ENCODE peak calls at places on chromosomes 16 and 17, in seven cellular contexts. D, O, X, R, A, V and U are unnamed samples.

GRCh38 chr17:30520436-30520835 is 43.2 kb downstream of the GOSR1 start:
- DNase-seq in D (no peak), O (no peak), X (no peak), R (no peak), A (no peak), V (no peak), U (no peak)

GRCh38 chr17:2398655-2399571 is 1.9 kb downstream of the MNT start:
- DNase-seq in D (no peak), O (no peak), X (peak; percentile 59), R (no peak), A (peak; percentile 86), V (peak; percentile 31), U (no peak)

GRCh38 chr16:84735846-84736586 is 36.2 kb downstream of the USP10 start:
- DNase-seq in D (no peak), O (no peak), X (peak; percentile 51), R (no peak), A (peak; percentile 46), V (no peak), U (no peak)

GRCh38 chr17:75643033-75644017 is 10.1 kb downstream of the SMIM5 start:
- DNase-seq in D (no peak), O (no peak), X (no peak), R (no peak), A (no peak), V (no peak), U (no peak)

GRCh38 chr17:1000597-1001490 is 3.9 kb downstream of the TIMM22 start:
- DNase-seq in D (no peak), O (no peak), X (no peak), R (no peak), A (peak; percentile 56), V (no peak), U (no peak)

GRCh38 chr17:58531661-58532554 is 17.5 kb upstream of the MTMR4 start:
- DNase-seq in D (no peak), O (no peak), X (peak; percentile 95), R (peak; percentile 77), A (no peak), V (peak; percentile 96), U (peak; percentile 79)

GRCh38 chr16:66717112-66717675 is 20.7 kb upstream of the CMTM4 start:
- DNase-seq in D (no peak), O (no peak), X (peak; percentile 69), R (no peak), A (peak; percentile 64), V (peak; percentile 55), U (no peak)

GRCh38 chr17:65514541-65514940 is 46.9 kb downstream of the AXIN2 start:
- DNase-seq in D (no peak), O (no peak), X (no peak), R (no peak), A (no peak), V (no peak), U (no peak)

GRCh38 chr16:29809850-29810698 is 1.9 kb upstream of the PRRT2 start:
- DNase-seq in D (no peak), O (no peak), X (no peak), R (no peak), A (no peak), V (no peak), U (no peak)

GRCh38 chr17:10198509-10199249 is at the start of gene GAS7:
- DNase-seq in D (no peak), O (no peak), X (peak; percentile 65), R (peak; percentile 65), A (no peak), V (peak; percentile 11), U (peak; percentile 70)

GRCh38 chr17:78038748-78039288 is 80.3 kb downstream of the TNRC6C start:
- DNase-seq in D (no peak), O (no peak), X (no peak), R (no peak), A (no peak), V (no peak), U (no peak)
- TF ChIP-seq TAF1 in D (no peak), O (no peak), X (no peak), R (no peak), A (no peak), V (no peak), U (no peak)

GRCh38 chr16:79897444-79898146 is 297.1 kb upstream of the MAF start:
- DNase-seq in D (no peak), O (no peak), X (no peak), R (no peak), A (peak; percentile 94), V (no peak), U (no peak)
- TF ChIP-seq TAF1 in D (no peak), O (no peak), X (no peak), R (no peak), A (no peak), V (no peak), U (no peak)

DNA sequence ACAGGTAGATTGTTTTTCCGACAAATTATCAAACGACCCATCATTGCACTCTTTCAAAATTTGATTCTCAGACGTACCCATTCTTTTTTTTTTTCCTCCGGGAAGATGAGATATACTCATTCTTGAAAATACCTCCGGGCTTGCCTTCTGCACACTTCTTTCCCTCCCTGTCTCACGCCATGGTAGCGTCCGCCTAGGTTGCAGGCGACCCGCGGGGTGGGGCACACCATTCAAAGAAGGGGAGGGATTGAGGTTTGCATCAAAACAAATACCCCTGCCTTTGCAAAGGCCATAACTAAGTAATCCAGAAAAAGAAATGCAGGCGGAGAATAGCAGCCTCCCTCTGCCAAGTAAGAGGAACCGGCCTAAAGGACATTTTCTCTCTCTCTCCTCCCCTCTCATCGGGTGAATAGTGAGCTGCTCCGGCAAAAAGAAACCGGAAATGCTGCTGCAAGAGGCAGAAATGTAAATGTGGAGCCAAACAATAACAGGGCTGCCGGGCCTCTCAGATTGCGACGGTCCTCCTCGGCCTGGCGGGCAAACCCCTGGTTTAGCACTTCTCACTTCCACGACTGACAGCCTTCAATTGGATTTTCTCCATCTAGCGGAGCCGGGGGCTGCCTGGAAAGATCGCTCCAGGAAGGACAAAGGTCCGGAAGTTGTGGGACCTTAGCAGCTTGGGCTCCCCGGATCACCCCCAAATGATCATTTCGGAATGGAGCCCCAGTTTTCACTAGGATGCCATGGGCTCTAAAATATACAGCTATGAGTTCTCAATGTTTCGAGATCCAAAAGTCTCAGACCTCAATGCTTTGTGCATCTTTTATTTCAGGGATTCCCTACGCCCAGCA is 844 bp downstream of the TP53 start:
- DNase-seq in D (peak; percentile 86), O (no peak), X (peak; percentile 80), R (peak; percentile 47), A (peak; percentile 77), V (peak; percentile 49), U (no peak)
- TF ChIP-seq TAF1 in D (peak; percentile 96), O (peak; percentile 99), X (peak; percentile 83), R (peak; percentile 89), A (peak; percentile 50), V (peak; percentile 82), U (peak; percentile 89)

DNA sequence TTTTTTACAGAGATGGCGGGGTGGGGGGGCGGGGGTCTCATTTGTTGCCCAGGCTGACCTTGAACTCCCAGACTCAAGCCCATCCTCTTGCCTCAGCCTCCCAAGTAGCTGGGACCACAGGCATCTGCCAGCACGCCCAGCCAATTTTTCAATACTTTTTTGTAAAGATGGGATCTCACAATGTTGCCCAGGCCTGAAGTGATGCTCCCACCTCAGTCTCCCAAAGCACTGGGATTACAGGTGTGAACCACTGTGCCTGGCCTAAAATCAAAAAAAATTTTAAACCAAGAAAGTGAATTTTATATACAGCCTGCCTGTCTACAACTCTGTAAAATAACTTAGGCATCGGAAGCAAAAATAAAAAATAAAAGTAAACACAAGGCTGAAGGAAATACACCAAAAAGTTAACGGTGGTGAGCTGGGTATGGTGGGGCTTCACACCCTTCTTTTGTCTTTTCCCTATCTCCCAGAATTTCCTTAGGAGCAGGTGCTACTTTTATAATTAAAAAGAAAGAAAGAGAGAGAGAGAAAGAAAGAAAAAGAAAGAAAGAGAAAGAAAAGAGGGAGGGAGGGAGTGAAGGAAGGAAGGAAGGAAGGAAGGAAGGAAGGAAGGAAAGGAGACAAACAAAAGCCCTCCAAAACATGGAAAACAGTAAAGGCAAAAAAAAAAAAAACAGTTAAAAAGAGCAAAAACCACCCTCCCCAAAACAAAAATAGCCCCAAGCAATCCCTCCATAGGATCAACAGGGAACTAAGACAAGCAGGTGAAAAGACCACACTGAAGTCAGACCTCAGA is 51.4 kb downstream of the TBC1D16 start:
- DNase-seq in D (no peak), O (no peak), X (no peak), R (no peak), A (no peak), V (no peak), U (no peak)
- TF ChIP-seq TAF1 in D (no peak), O (no peak), X (no peak), R (no peak), A (no peak), V (no peak), U (no peak)

DNA sequence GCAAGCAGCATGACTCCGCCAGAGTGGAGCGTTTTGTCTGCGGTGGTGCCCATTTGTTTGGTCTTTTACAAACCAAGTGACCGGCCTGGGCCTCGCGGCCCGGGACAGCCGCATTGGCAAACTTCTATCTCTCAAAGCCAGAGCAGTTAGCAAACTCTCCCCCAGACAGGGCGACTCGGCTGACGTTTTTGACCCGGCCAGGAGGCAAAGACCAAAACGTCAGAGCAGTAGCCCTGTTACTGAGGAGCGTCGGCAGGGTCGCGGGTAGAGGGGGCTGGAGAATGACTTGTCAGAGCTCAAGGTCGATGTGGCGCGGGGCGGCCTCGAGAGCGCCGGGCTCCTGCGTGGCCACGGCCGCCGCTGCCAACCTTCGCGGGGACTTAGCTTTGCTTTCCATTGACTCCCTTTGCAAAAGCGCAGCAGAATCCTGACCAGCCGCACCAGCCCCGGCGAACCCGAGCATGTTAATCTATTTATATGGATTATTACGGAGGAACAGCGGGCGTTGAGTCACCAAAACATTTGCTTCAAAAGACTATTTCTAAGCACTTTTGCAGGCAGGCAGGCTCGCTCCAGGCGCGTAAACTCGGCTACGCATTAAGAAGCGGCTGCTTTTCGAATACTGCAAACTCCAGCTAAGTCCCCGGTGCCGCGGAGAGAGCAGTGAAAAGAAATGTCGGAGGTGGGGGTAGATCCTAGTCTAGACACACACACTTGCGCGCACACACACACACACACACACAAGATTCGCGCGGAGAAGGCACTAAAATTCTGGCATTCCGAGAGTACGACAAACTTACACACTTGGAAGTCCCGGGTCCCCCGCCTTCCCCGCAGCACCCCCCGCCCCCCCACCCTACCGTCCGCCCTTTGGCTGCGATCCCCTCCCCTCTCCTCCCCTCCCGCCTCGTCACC is 600 bp upstream of the SOX9 start:
- DNase-seq in D (no peak), O (no peak), X (peak; percentile 79), R (no peak), A (peak; percentile 79), V (no peak), U (no peak)
- TF ChIP-seq TAF1 in D (no peak), O (no peak), X (no peak), R (no peak), A (peak; percentile 75), V (no peak), U (no peak)

GRCh38 chr16:46673320-46674013 is 15.5 kb downstream of the VPS35 start:
- DNase-seq in D (peak; percentile 27), O (no peak), X (peak; percentile 75), R (peak; percentile 34), A (peak; percentile 79), V (peak; percentile 78), U (no peak)
- TF ChIP-seq TAF1 in D (no peak), O (no peak), X (no peak), R (no peak), A (no peak), V (no peak), U (no peak)